ENCODE peak calls at places on chromosomes 16 and 17, in eight cellular contexts. One of them, this sample, is unnamed.

GRCh38 chr17:64599187-64599676 is 62.9 kb downstream of the SMURF2 start:
- DNase-seq in uterus: no peak
- DNase-seq in CD8-positive, alpha-beta memory T cell: peak; percentile 43
- DNase-seq in mammary epithelial cell: no peak
- DNase-seq in heart right ventricle: no peak
- DNase-seq in ovary: no peak
- DNase-seq in transverse colon: peak; percentile 29
- DNase-seq in brain microvascular endothelial cell: no peak
- DNase-seq in this sample: no peak

GRCh38 chr16:82368041-82368440 is 198.0 kb upstream of the MPHOSPH6 start:
- DNase-seq in uterus: no peak
- DNase-seq in CD8-positive, alpha-beta memory T cell: no peak
- DNase-seq in mammary epithelial cell: peak; percentile 12
- DNase-seq in heart right ventricle: peak; percentile 64
- DNase-seq in ovary: no peak
- DNase-seq in transverse colon: no peak
- DNase-seq in brain microvascular endothelial cell: peak; percentile 34
- DNase-seq in this sample: peak; percentile 35

GRCh38 chr17:54172654-54173316 is 350.1 kb downstream of the KIF2B start:
- DNase-seq in uterus: no peak
- DNase-seq in CD8-positive, alpha-beta memory T cell: no peak
- DNase-seq in mammary epithelial cell: peak; percentile 44
- DNase-seq in heart right ventricle: no peak
- DNase-seq in ovary: no peak
- DNase-seq in transverse colon: no peak
- DNase-seq in brain microvascular endothelial cell: peak; percentile 3
- DNase-seq in this sample: peak; percentile 0

GRCh38 chr17:78325076-78325712 is 34.7 kb downstream of the SOCS3 start:
- DNase-seq in uterus: peak; percentile 58
- DNase-seq in CD8-positive, alpha-beta memory T cell: no peak
- DNase-seq in mammary epithelial cell: no peak
- DNase-seq in heart right ventricle: peak; percentile 74
- DNase-seq in ovary: no peak
- DNase-seq in transverse colon: peak; percentile 49
- DNase-seq in brain microvascular endothelial cell: peak; percentile 60
- DNase-seq in this sample: peak; percentile 75

GRCh38 chr17:27631409-27631755 is 394 bp downstream of the LGALS9 start:
- DNase-seq in uterus: no peak
- DNase-seq in CD8-positive, alpha-beta memory T cell: no peak
- DNase-seq in mammary epithelial cell: peak; percentile 67
- DNase-seq in heart right ventricle: no peak
- DNase-seq in ovary: no peak
- DNase-seq in transverse colon: no peak
- DNase-seq in brain microvascular endothelial cell: no peak
- DNase-seq in this sample: no peak

GRCh38 chr16:15523092-15523541 is 88.7 kb downstream of the BMERB1 start:
- DNase-seq in uterus: no peak
- DNase-seq in CD8-positive, alpha-beta memory T cell: no peak
- DNase-seq in mammary epithelial cell: no peak
- DNase-seq in heart right ventricle: no peak
- DNase-seq in ovary: no peak
- DNase-seq in transverse colon: peak; percentile 57
- DNase-seq in brain microvascular endothelial cell: no peak
- DNase-seq in this sample: no peak

GRCh38 chr16:50626868-50627267 is 54.2 kb downstream of the SNX20 start:
- DNase-seq in uterus: no peak
- DNase-seq in CD8-positive, alpha-beta memory T cell: peak; percentile 26
- DNase-seq in mammary epithelial cell: no peak
- DNase-seq in heart right ventricle: no peak
- DNase-seq in ovary: no peak
- DNase-seq in transverse colon: no peak
- DNase-seq in brain microvascular endothelial cell: no peak
- DNase-seq in this sample: no peak

GRCh38 chr16:54275956-54276355 is 10.6 kb downstream of the IRX3 start:
- DNase-seq in uterus: no peak
- DNase-seq in CD8-positive, alpha-beta memory T cell: no peak
- DNase-seq in mammary epithelial cell: no peak
- DNase-seq in heart right ventricle: no peak
- DNase-seq in ovary: no peak
- DNase-seq in transverse colon: no peak
- DNase-seq in brain microvascular endothelial cell: no peak
- DNase-seq in this sample: no peak

GRCh38 chr17:41340934-41341861 is 9.4 kb downstream of the KRT33A start:
- DNase-seq in uterus: no peak
- DNase-seq in CD8-positive, alpha-beta memory T cell: peak; percentile 80
- DNase-seq in mammary epithelial cell: no peak
- DNase-seq in heart right ventricle: no peak
- DNase-seq in ovary: no peak
- DNase-seq in transverse colon: no peak
- DNase-seq in brain microvascular endothelial cell: no peak
- DNase-seq in this sample: no peak

GRCh38 chr16:10601444-10602401 is 21.3 kb upstream of the EMP2 start:
- DNase-seq in uterus: no peak
- DNase-seq in CD8-positive, alpha-beta memory T cell: no peak
- DNase-seq in mammary epithelial cell: no peak
- DNase-seq in heart right ventricle: peak; percentile 56
- DNase-seq in ovary: no peak
- DNase-seq in transverse colon: peak; percentile 64
- DNase-seq in brain microvascular endothelial cell: no peak
- DNase-seq in this sample: peak; percentile 31

GRCh38 chr17:81537343-81537855 is 9.2 kb downstream of the FSCN2 start:
- DNase-seq in uterus: no peak
- DNase-seq in CD8-positive, alpha-beta memory T cell: peak; percentile 29
- DNase-seq in mammary epithelial cell: no peak
- DNase-seq in heart right ventricle: no peak
- DNase-seq in ovary: no peak
- DNase-seq in transverse colon: peak; percentile 67
- DNase-seq in brain microvascular endothelial cell: no peak
- DNase-seq in this sample: no peak
- H3K4me3 ChIP-seq in uterus: no peak overlapping the region
- H3K4me3 ChIP-seq in CD8-positive, alpha-beta memory T cell: no peak overlapping the region
- H3K4me3 ChIP-seq in mammary epithelial cell: no peak overlapping the region
- H3K4me3 ChIP-seq in heart right ventricle: no peak overlapping the region
- H3K4me3 ChIP-seq in ovary: no peak overlapping the region
- H3K4me3 ChIP-seq in transverse colon: no peak overlapping the region
- H3K4me3 ChIP-seq in brain microvascular endothelial cell: no peak overlapping the region
- H3K4me3 ChIP-seq in this sample: no peak overlapping the region

GRCh38 chr17:62900096-62900495 is 65.9 kb upstream of the TANC2 start:
- DNase-seq in uterus: no peak
- DNase-seq in CD8-positive, alpha-beta memory T cell: no peak
- DNase-seq in mammary epithelial cell: no peak
- DNase-seq in heart right ventricle: no peak
- DNase-seq in ovary: no peak
- DNase-seq in transverse colon: no peak
- DNase-seq in brain microvascular endothelial cell: no peak
- DNase-seq in this sample: no peak

GRCh38 chr17:62897706-62898105 is 68.3 kb upstream of the TANC2 start:
- DNase-seq in uterus: no peak
- DNase-seq in CD8-positive, alpha-beta memory T cell: no peak
- DNase-seq in mammary epithelial cell: no peak
- DNase-seq in heart right ventricle: no peak
- DNase-seq in ovary: no peak
- DNase-seq in transverse colon: no peak
- DNase-seq in brain microvascular endothelial cell: no peak
- DNase-seq in this sample: no peak

GRCh38 chr17:62895650-62896301 is 70.3 kb upstream of the TANC2 start:
- DNase-seq in uterus: no peak
- DNase-seq in CD8-positive, alpha-beta memory T cell: no peak
- DNase-seq in mammary epithelial cell: peak; percentile 63
- DNase-seq in heart right ventricle: no peak
- DNase-seq in ovary: no peak
- DNase-seq in transverse colon: no peak
- DNase-seq in brain microvascular endothelial cell: no peak
- DNase-seq in this sample: no peak

GRCh38 chr17:62899349-62899748 is 66.7 kb upstream of the TANC2 start:
- DNase-seq in uterus: no peak
- DNase-seq in CD8-positive, alpha-beta memory T cell: no peak
- DNase-seq in mammary epithelial cell: no peak
- DNase-seq in heart right ventricle: peak; percentile 26
- DNase-seq in ovary: no peak
- DNase-seq in transverse colon: no peak
- DNase-seq in brain microvascular endothelial cell: no peak
- DNase-seq in this sample: no peak

GRCh38 chr17:62898239-62898864 is 67.7 kb upstream of the TANC2 start:
- DNase-seq in uterus: no peak
- DNase-seq in CD8-positive, alpha-beta memory T cell: no peak
- DNase-seq in mammary epithelial cell: no peak
- DNase-seq in heart right ventricle: peak; percentile 37
- DNase-seq in ovary: peak; percentile 54
- DNase-seq in transverse colon: no peak
- DNase-seq in brain microvascular endothelial cell: no peak
- DNase-seq in this sample: peak; percentile 33
- H3K4me3 ChIP-seq in uterus: no peak overlapping the region
- H3K4me3 ChIP-seq in CD8-positive, alpha-beta memory T cell: no peak overlapping the region
- H3K4me3 ChIP-seq in mammary epithelial cell: no peak overlapping the region
- H3K4me3 ChIP-seq in heart right ventricle: no peak overlapping the region
- H3K4me3 ChIP-seq in ovary: no peak overlapping the region
- H3K4me3 ChIP-seq in transverse colon: no peak overlapping the region
- H3K4me3 ChIP-seq in brain microvascular endothelial cell: no peak overlapping the region
- H3K4me3 ChIP-seq in this sample: peak overlapping the region; percentile 2

DNA sequence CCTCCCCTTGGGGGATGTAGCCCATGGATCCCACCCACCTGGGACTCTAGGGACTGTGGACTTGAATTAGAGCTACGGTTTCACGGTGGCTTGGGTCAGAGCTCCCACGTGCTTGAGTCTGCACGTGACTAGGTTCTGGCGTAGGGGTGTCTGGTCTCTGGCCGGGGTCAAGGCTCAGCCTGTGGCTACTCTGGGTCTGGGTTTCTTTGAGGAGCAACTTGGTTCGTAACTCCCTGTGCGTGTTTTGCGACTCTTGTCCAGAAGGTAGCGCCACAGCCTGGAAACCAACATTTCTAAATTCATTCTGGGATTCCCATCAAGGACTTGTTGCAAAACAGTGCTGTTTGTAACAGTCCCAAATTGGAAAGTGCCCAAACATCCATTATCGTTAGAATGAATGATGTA is 462 bp upstream of the GGT6 start:
- DNase-seq in uterus: no peak
- DNase-seq in CD8-positive, alpha-beta memory T cell: no peak
- DNase-seq in mammary epithelial cell: no peak
- DNase-seq in heart right ventricle: no peak
- DNase-seq in ovary: peak; percentile 72
- DNase-seq in transverse colon: peak; percentile 21
- DNase-seq in brain microvascular endothelial cell: no peak
- DNase-seq in this sample: peak; percentile 20
- H3K4me3 ChIP-seq in uterus: no peak overlapping the region
- H3K4me3 ChIP-seq in CD8-positive, alpha-beta memory T cell: no peak overlapping the region
- H3K4me3 ChIP-seq in mammary epithelial cell: no peak overlapping the region
- H3K4me3 ChIP-seq in heart right ventricle: no peak overlapping the region
- H3K4me3 ChIP-seq in ovary: no peak overlapping the region
- H3K4me3 ChIP-seq in transverse colon: no peak overlapping the region
- H3K4me3 ChIP-seq in brain microvascular endothelial cell: no peak overlapping the region
- H3K4me3 ChIP-seq in this sample: no peak overlapping the region

GRCh38 chr17:7218166-7218565 is 1.5 kb downstream of the DLG4 start:
- DNase-seq in uterus: no peak
- DNase-seq in CD8-positive, alpha-beta memory T cell: no peak
- DNase-seq in mammary epithelial cell: no peak
- DNase-seq in heart right ventricle: no peak
- DNase-seq in ovary: peak; percentile 45
- DNase-seq in transverse colon: no peak
- DNase-seq in brain microvascular endothelial cell: no peak
- DNase-seq in this sample: no peak
- H3K4me3 ChIP-seq in uterus: peak overlapping the region; percentile 59
- H3K4me3 ChIP-seq in CD8-positive, alpha-beta memory T cell: peak overlapping the region; percentile 37
- H3K4me3 ChIP-seq in mammary epithelial cell: no peak overlapping the region
- H3K4me3 ChIP-seq in heart right ventricle: peak overlapping the region; percentile 52
- H3K4me3 ChIP-seq in ovary: no peak overlapping the region
- H3K4me3 ChIP-seq in transverse colon: no peak overlapping the region
- H3K4me3 ChIP-seq in brain microvascular endothelial cell: peak overlapping the region; percentile 69
- H3K4me3 ChIP-seq in this sample: peak overlapping the region; percentile 72

GRCh38 chr17:2724783-2725164 is 13.2 kb upstream of the CLUH start:
- DNase-seq in uterus: no peak
- DNase-seq in CD8-positive, alpha-beta memory T cell: peak; percentile 15
- DNase-seq in mammary epithelial cell: peak; percentile 46
- DNase-seq in heart right ventricle: no peak
- DNase-seq in ovary: no peak
- DNase-seq in transverse colon: peak; percentile 66
- DNase-seq in brain microvascular endothelial cell: no peak
- DNase-seq in this sample: peak; percentile 25
- H3K4me3 ChIP-seq in uterus: no peak overlapping the region
- H3K4me3 ChIP-seq in CD8-positive, alpha-beta memory T cell: no peak overlapping the region
- H3K4me3 ChIP-seq in mammary epithelial cell: no peak overlapping the region
- H3K4me3 ChIP-seq in heart right ventricle: peak overlapping the region; percentile 57
- H3K4me3 ChIP-seq in ovary: peak overlapping the region; percentile 3
- H3K4me3 ChIP-seq in transverse colon: peak overlapping the region; percentile 29
- H3K4me3 ChIP-seq in brain microvascular endothelial cell: no peak overlapping the region
- H3K4me3 ChIP-seq in this sample: no peak overlapping the region

GRCh38 chr16:86513471-86514277 is 3.3 kb downstream of the FOXF1 start:
- DNase-seq in uterus: no peak
- DNase-seq in CD8-positive, alpha-beta memory T cell: no peak
- DNase-seq in mammary epithelial cell: no peak
- DNase-seq in heart right ventricle: no peak
- DNase-seq in ovary: no peak
- DNase-seq in transverse colon: no peak
- DNase-seq in brain microvascular endothelial cell: no peak
- DNase-seq in this sample: no peak

GRCh38 chr16:86515780-86516617 is 5.7 kb downstream of the FOXF1 start:
- DNase-seq in uterus: no peak
- DNase-seq in CD8-positive, alpha-beta memory T cell: no peak
- DNase-seq in mammary epithelial cell: no peak
- DNase-seq in heart right ventricle: no peak
- DNase-seq in ovary: no peak
- DNase-seq in transverse colon: no peak
- DNase-seq in brain microvascular endothelial cell: no peak
- DNase-seq in this sample: peak; percentile 24

GRCh38 chr16:86516618-86517003 is 6.3 kb downstream of the FOXF1 start:
- DNase-seq in uterus: no peak
- DNase-seq in CD8-positive, alpha-beta memory T cell: no peak
- DNase-seq in mammary epithelial cell: no peak
- DNase-seq in heart right ventricle: no peak
- DNase-seq in ovary: no peak
- DNase-seq in transverse colon: no peak
- DNase-seq in brain microvascular endothelial cell: no peak
- DNase-seq in this sample: peak; percentile 21

GRCh38 chr16:86515420-86515779 is 5.1 kb downstream of the FOXF1 start:
- DNase-seq in uterus: no peak
- DNase-seq in CD8-positive, alpha-beta memory T cell: no peak
- DNase-seq in mammary epithelial cell: no peak
- DNase-seq in heart right ventricle: no peak
- DNase-seq in ovary: no peak
- DNase-seq in transverse colon: no peak
- DNase-seq in brain microvascular endothelial cell: no peak
- DNase-seq in this sample: no peak

GRCh38 chr16:86514656-86515376 is 4.5 kb downstream of the FOXF1 start:
- DNase-seq in uterus: no peak
- DNase-seq in CD8-positive, alpha-beta memory T cell: no peak
- DNase-seq in mammary epithelial cell: no peak
- DNase-seq in heart right ventricle: no peak
- DNase-seq in ovary: no peak
- DNase-seq in transverse colon: no peak
- DNase-seq in brain microvascular endothelial cell: no peak
- DNase-seq in this sample: no peak
- H3K4me3 ChIP-seq in uterus: no peak overlapping the region
- H3K4me3 ChIP-seq in CD8-positive, alpha-beta memory T cell: no peak overlapping the region
- H3K4me3 ChIP-seq in mammary epithelial cell: no peak overlapping the region
- H3K4me3 ChIP-seq in heart right ventricle: no peak overlapping the region
- H3K4me3 ChIP-seq in ovary: no peak overlapping the region
- H3K4me3 ChIP-seq in transverse colon: peak overlapping the region; percentile 50
- H3K4me3 ChIP-seq in brain microvascular endothelial cell: no peak overlapping the region
- H3K4me3 ChIP-seq in this sample: no peak overlapping the region